ENCODE peak calls at places on chromosomes 11 and 22, in five cellular contexts. E is DND-41, K is upper lobe of left lung, O is cardiac muscle cell, G is left lung. P is an unnamed sample.

GRCh38 chr11:99773646-99774045 is 752.9 kb downstream of the CNTN5 start:
- DNase-seq in E (no peak), K (no peak), O (peak; percentile 3), G (no peak), P (no peak)

GRCh38 chr11:77723024-77723423 is 85.4 kb upstream of the CLNS1A start:
- DNase-seq in E (no peak), K (no peak), O (no peak), G (no peak), P (no peak)

GRCh38 chr11:109514313-109515018 is 92.5 kb downstream of the C11orf87 start:
- DNase-seq in E (no peak), K (no peak), O (no peak), G (no peak), P (no peak)

GRCh38 chr22:19892249-19892879 is 37.7 kb upstream of the GNB1L start:
- DNase-seq in E (peak; percentile 85), K (peak; percentile 77), O (peak; percentile 63), G (peak; percentile 72), P (peak; percentile 80)

GRCh38 chr22:35337932-35338331 is 38.2 kb downstream of the TOM1 start:
- DNase-seq in E (peak; percentile 18), K (peak; percentile 34), O (no peak), G (no peak), P (peak; percentile 27)

GRCh38 chr22:44574057-44574456 is 76.0 kb upstream of the RTL6 start:
- DNase-seq in E (no peak), K (no peak), O (peak; percentile 76), G (peak; percentile 53), P (no peak)

GRCh38 chr11:64244107-64244506 is 2.6 kb downstream of the PPP1R14B start:
- DNase-seq in E (no peak), K (no peak), O (no peak), G (no peak), P (no peak)

GRCh38 chr22:19234126-19234896 is 55.8 kb upstream of the SLC25A1 start:
- DNase-seq in E (no peak), K (no peak), O (no peak), G (no peak), P (no peak)

GRCh38 chr11:119727523-119728081 is 1.4 kb downstream of the NECTIN1 start:
- DNase-seq in E (peak; percentile 25), K (peak; percentile 89), O (no peak), G (peak; percentile 90), P (peak; percentile 17)

GRCh38 chr11:108960498-108960897 is 295.6 kb downstream of the DDX10 start:
- DNase-seq in E (no peak), K (no peak), O (no peak), G (no peak), P (no peak)

DNA sequence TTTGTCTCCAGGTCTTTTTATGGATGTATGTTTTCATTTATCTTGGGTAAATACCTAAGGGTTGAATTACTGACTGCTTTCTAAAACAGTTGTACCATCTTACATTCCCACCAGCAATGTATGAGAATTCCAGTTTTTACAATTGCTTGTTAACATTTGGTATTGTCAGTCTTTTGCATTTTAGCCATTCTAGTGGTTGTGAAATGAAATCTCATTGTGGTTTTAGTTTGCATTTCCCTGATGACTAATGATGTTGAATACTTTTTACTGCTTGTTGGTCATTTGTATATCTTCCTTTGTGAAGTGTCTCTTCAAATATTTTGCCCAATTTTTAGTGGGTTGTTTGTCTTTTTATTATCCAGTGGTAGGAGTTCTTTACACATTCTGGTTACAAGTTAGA is 92.8 kb downstream of the ARFGAP2 start:
- DNase-seq in E (no peak), K (no peak), O (peak; percentile 74), G (no peak), P (no peak)
- TF ChIP-seq CTCF in E (no peak), K (no peak), O (no peak), G (no peak), P (no peak)

GRCh38 chr11:35466058-35466457 is 46.7 kb upstream of the SLC1A2 start:
- DNase-seq in E (no peak), K (no peak), O (no peak), G (no peak), P (no peak)

GRCh38 chr11:35458846-35459245 is 39.5 kb upstream of the SLC1A2 start:
- DNase-seq in E (no peak), K (no peak), O (no peak), G (no peak), P (no peak)

GRCh38 chr11:35463211-35463810 is 44.0 kb upstream of the SLC1A2 start:
- DNase-seq in E (no peak), K (no peak), O (no peak), G (no peak), P (no peak)

GRCh38 chr11:35461917-35462316 is 42.6 kb upstream of the SLC1A2 start:
- DNase-seq in E (no peak), K (no peak), O (no peak), G (no peak), P (no peak)

GRCh38 chr11:35464308-35464707 is 45.0 kb upstream of the SLC1A2 start:
- DNase-seq in E (no peak), K (no peak), O (no peak), G (no peak), P (no peak)
- TF ChIP-seq CTCF in E (no peak), K (no peak), O (no peak), G (no peak), P (no peak)

GRCh38 chr11:122756417-122756816 is 81.9 kb upstream of the CRTAM start:
- DNase-seq in E (peak; percentile 79), K (no peak), O (no peak), G (no peak), P (peak; percentile 79)
- TF ChIP-seq CTCF in E (peak; percentile 85), K (peak; percentile 31), O (no peak), G (no peak), P (peak; percentile 47)

GRCh38 chr11:128501008-128501407 is 86.3 kb downstream of the ETS1 start:
- DNase-seq in E (no peak), K (no peak), O (no peak), G (no peak), P (no peak)

GRCh38 chr11:128497057-128497957 is 90.1 kb downstream of the ETS1 start:
- DNase-seq in E (no peak), K (no peak), O (peak; percentile 96), G (no peak), P (peak; percentile 49)

GRCh38 chr11:128499613-128500213 is 87.6 kb downstream of the ETS1 start:
- DNase-seq in E (no peak), K (no peak), O (no peak), G (no peak), P (no peak)

GRCh38 chr11:128500488-128500887 is 86.9 kb downstream of the ETS1 start:
- DNase-seq in E (no peak), K (no peak), O (no peak), G (no peak), P (no peak)

GRCh38 chr11:128498846-128499245 is 88.5 kb downstream of the ETS1 start:
- DNase-seq in E (no peak), K (no peak), O (no peak), G (no peak), P (no peak)
- TF ChIP-seq CTCF in E (no peak), K (no peak), O (no peak), G (no peak), P (no peak)